ENCODE peak calls at places on chromosome 2, in four cellular contexts. W, Z, A and R are unnamed samples.

GRCh38 chr2:109342451-109342850 is 213.4 kb downstream of the SH3RF3 start:
- DNase-seq in W (no peak), Z (no peak), A (no peak), R (no peak)

GRCh38 chr2:99571609-99572344 is 82.0 kb upstream of the REV1 start:
- DNase-seq in W (no peak), Z (peak), A (no peak), R (peak)

GRCh38 chr2:196046123-196046917 is 22.3 kb downstream of the DNAH7 start:
- DNase-seq in W (no peak), Z (peak), A (no peak), R (peak)

GRCh38 chr2:769771-770170 is 92.6 kb upstream of the TMEM18 start:
- DNase-seq in W (no peak), Z (no peak), A (no peak), R (no peak)

GRCh38 chr2:237720962-237721361 is 77.6 kb upstream of the RBM44 start:
- DNase-seq in W (no peak), Z (peak), A (no peak), R (peak)

GRCh38 chr2:84865181-84865783 is 15.6 kb downstream of the TRABD2A start:
- DNase-seq in W (no peak), Z (no peak), A (no peak), R (peak)

GRCh38 chr2:82636411-82637020 is 1822.6 kb downstream of the SUCLG1 start:
- DNase-seq in W (no peak), Z (no peak), A (no peak), R (peak)

GRCh38 chr2:226427538-226428307 is 371.9 kb downstream of the IRS1 start:
- DNase-seq in W (no peak), Z (peak), A (no peak), R (peak)

GRCh38 chr2:33158482-33159003 is 211.8 kb downstream of the LTBP1 start:
- DNase-seq in W (no peak), Z (peak), A (no peak), R (peak)

GRCh38 chr2:194745532-194746146 is 911.4 kb upstream of the SLC39A10 start:
- DNase-seq in W (no peak), Z (no peak), A (no peak), R (no peak)

GRCh38 chr2:210461401-210461800 is 15.2 kb downstream of the LANCL1 start:
- DNase-seq in W (no peak), Z (no peak), A (no peak), R (no peak)

GRCh38 chr2:54471221-54471711 is 15.1 kb downstream of the SPTBN1 start:
- DNase-seq in W (no peak), Z (peak), A (no peak), R (peak)

GRCh38 chr2:174051741-174052638 is 86.8 kb upstream of the SP3 start:
- DNase-seq in W (no peak), Z (peak), A (no peak), R (peak)

GRCh38 chr2:99403524-99403923 is 66.3 kb downstream of the EIF5B start:
- DNase-seq in W (no peak), Z (no peak), A (no peak), R (peak)

GRCh38 chr2:169069341-169069740 is at the start of gene DHRS9:
- DNase-seq in W (no peak), Z (peak), A (no peak), R (peak)

GRCh38 chr2:108067820-108068405 is 81.6 kb downstream of the SLC5A7 start:
- DNase-seq in W (no peak), Z (no peak), A (no peak), R (no peak)